ENCODE peak calls at places on chromosomes 2 and 18, in four cellular contexts. One of them, this sample, is unnamed.

GRCh38 chr2:28274911-28275685 is 117.6 kb upstream of the FOSL2 start:
- DNase-seq in Panc1: no peak
- DNase-seq in psoas muscle: no peak
- DNase-seq in fibroblast of mammary gland: peak; percentile 94
- DNase-seq in this sample: no peak

GRCh38 chr18:63155910-63156773 is 163.4 kb downstream of the BCL2 start:
- DNase-seq in fibroblast of mammary gland: no peak
- DNase-seq in Panc1: no peak
- DNase-seq in psoas muscle: no peak
- DNase-seq in this sample: no peak

GRCh38 chr18:48663931-48664847 is 125.4 kb downstream of the CTIF start:
- DNase-seq in fibroblast of mammary gland: peak; percentile 58
- DNase-seq in psoas muscle: peak; percentile 85
- DNase-seq in Panc1: no peak
- DNase-seq in this sample: no peak

GRCh38 chr2:168964251-168964807 is 63.2 kb downstream of the G6PC2 start:
- DNase-seq in Panc1: no peak
- DNase-seq in psoas muscle: no peak
- DNase-seq in fibroblast of mammary gland: no peak
- DNase-seq in this sample: peak; percentile 87

GRCh38 chr2:71697106-71698010 is 244.0 kb downstream of the DYSF start:
- DNase-seq in Panc1: no peak
- DNase-seq in fibroblast of mammary gland: no peak
- DNase-seq in psoas muscle: peak; percentile 20
- DNase-seq in this sample: no peak

GRCh38 chr2:27162151-27163121 is 13.6 kb downstream of the TCF23 start:
- DNase-seq in psoas muscle: no peak
- DNase-seq in Panc1: no peak
- DNase-seq in fibroblast of mammary gland: peak; percentile 26
- DNase-seq in this sample: no peak

GRCh38 chr2:66753247-66754019 is 318.5 kb downstream of the MEIS1 start:
- DNase-seq in Panc1: no peak
- DNase-seq in fibroblast of mammary gland: no peak
- DNase-seq in psoas muscle: no peak
- DNase-seq in this sample: no peak

GRCh38 chr2:213959589-213959988 is 451.3 kb upstream of the VWC2L start:
- DNase-seq in psoas muscle: no peak
- DNase-seq in fibroblast of mammary gland: no peak
- DNase-seq in Panc1: no peak
- DNase-seq in this sample: no peak

GRCh38 chr2:27442282-27442980 is at the start of gene KRTCAP3:
- DNase-seq in fibroblast of mammary gland: no peak
- DNase-seq in Panc1: no peak
- DNase-seq in psoas muscle: peak; percentile 57
- DNase-seq in this sample: no peak

GRCh38 chr2:111068435-111069058 is 52.2 kb upstream of the BCL2L11 start:
- DNase-seq in fibroblast of mammary gland: no peak
- DNase-seq in psoas muscle: no peak
- DNase-seq in Panc1: no peak
- DNase-seq in this sample: peak; percentile 76

GRCh38 chr18:57803119-57803969 is at the start of gene ATP8B1:
- DNase-seq in psoas muscle: peak; percentile 86
- DNase-seq in Panc1: no peak
- DNase-seq in fibroblast of mammary gland: peak; percentile 61
- DNase-seq in this sample: peak; percentile 90

GRCh38 chr2:6826081-6826913 is 39.4 kb downstream of the CMPK2 start:
- DNase-seq in fibroblast of mammary gland: peak; percentile 95
- DNase-seq in Panc1: peak; percentile 46
- DNase-seq in psoas muscle: no peak
- DNase-seq in this sample: no peak

GRCh38 chr2:106708189-106708588 is 177.8 kb downstream of the ST6GAL2 start:
- DNase-seq in fibroblast of mammary gland: no peak
- DNase-seq in Panc1: no peak
- DNase-seq in psoas muscle: no peak
- DNase-seq in this sample: no peak

GRCh38 chr2:164710252-164710633 is 89.0 kb upstream of the GRB14 start:
- DNase-seq in fibroblast of mammary gland: peak; percentile 49
- DNase-seq in Panc1: no peak
- DNase-seq in psoas muscle: no peak
- DNase-seq in this sample: no peak

DNA sequence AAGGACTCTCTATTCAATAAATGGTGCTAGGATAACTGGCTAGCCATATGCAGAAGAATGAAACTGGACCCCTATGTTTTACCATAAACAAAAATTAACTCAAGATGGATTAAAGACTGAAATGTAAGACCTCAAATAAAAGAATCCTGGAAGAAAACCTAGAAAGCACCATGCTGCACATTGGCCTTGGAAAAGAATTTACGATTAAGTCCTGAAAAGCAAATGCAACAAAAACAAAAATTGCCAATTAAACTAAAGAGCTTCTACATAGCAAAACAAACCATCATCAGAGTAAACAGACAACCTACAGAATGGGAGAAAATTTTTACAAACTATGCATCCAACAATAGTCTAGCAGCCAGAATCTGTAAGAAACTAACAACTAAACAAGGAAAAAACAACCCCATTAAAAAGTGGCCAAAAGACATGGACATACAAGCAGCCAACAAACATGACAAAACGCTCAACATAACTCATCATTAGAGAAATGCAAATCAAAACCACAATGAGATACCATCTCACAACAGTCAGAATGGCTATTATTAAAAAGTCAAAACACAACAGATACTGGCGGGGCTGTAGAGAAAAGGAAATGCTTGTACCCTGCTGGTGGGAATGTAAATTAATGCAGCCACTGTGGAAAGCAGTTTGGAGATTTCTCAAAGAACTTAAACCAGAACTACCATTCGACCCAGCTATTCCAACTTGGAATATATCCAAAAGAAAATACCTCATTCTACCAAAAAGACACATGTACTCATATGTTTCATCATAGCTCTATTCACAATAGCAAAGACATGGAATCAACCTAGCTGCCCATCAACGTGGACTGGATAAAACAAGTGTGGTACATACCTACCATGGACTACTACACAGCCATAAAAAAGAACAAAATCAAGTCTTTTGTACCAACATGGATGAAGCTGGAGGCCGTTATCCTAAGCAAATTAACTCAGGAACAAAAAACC is 30.6 kb downstream of the SEPTIN10 start:
- DNase-seq in Panc1: no peak
- DNase-seq in psoas muscle: no peak
- DNase-seq in fibroblast of mammary gland: peak; percentile 8
- DNase-seq in this sample: no peak
- TF ChIP-seq CTCF in Panc1: no peak
- TF ChIP-seq CTCF in psoas muscle: no peak
- TF ChIP-seq CTCF in fibroblast of mammary gland: no peak
- TF ChIP-seq CTCF in this sample: no peak

GRCh38 chr2:216328347-216328746 is 43.9 kb downstream of the MARCHF4 start:
- DNase-seq in Panc1: no peak
- DNase-seq in psoas muscle: no peak
- DNase-seq in fibroblast of mammary gland: peak; percentile 48
- DNase-seq in this sample: no peak
- TF ChIP-seq CTCF in Panc1: peak; percentile 40
- TF ChIP-seq CTCF in psoas muscle: no peak
- TF ChIP-seq CTCF in fibroblast of mammary gland: peak; percentile 62
- TF ChIP-seq CTCF in this sample: no peak

DNA sequence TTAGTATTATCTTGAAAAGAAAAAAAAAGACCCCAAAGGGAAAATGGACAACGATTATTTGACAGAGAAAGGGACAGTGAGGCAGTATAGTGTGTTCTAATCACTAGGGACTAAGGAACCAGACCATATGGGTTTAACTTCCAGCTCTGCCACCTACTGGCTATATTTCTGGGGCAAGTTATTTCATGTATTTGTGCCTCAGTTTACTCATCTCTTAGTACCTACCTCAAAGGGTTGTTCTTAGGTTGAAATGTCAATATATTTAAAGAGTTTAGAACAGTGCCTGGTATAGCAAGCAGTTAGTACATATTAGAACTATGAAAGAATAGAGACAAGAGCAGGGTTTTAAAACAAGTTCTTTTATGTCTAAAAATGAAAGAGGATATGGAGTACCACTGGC is 42.7 kb downstream of the PRKD3 start:
- DNase-seq in Panc1: no peak
- DNase-seq in fibroblast of mammary gland: no peak
- DNase-seq in psoas muscle: no peak
- DNase-seq in this sample: no peak
- TF ChIP-seq CTCF in Panc1: peak; percentile 16
- TF ChIP-seq CTCF in fibroblast of mammary gland: peak; percentile 8
- TF ChIP-seq CTCF in psoas muscle: no peak
- TF ChIP-seq CTCF in this sample: no peak

DNA sequence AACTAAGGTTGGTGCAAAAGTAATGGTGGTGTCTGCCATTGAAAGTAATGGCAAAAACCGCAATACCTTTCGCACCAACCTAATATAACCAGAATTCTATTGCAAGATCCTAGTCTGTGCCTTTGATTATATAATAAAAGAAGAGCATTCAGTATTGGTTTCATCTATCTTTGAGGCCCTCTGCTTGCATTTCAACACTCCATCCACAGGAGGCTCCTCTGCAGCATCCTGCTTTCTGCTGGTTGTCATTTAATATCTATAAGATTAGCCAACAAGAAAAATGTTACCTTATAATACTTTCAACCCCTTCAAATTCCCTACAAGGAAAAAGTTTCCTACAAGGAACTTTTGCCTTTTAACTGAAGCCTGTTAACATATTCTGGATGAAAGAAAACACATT is 139.2 kb downstream of the CDCA7 start:
- DNase-seq in psoas muscle: no peak
- DNase-seq in fibroblast of mammary gland: no peak
- DNase-seq in Panc1: no peak
- DNase-seq in this sample: no peak
- TF ChIP-seq CTCF in psoas muscle: no peak
- TF ChIP-seq CTCF in fibroblast of mammary gland: peak; percentile 15
- TF ChIP-seq CTCF in Panc1: peak; percentile 15
- TF ChIP-seq CTCF in this sample: no peak

DNA sequence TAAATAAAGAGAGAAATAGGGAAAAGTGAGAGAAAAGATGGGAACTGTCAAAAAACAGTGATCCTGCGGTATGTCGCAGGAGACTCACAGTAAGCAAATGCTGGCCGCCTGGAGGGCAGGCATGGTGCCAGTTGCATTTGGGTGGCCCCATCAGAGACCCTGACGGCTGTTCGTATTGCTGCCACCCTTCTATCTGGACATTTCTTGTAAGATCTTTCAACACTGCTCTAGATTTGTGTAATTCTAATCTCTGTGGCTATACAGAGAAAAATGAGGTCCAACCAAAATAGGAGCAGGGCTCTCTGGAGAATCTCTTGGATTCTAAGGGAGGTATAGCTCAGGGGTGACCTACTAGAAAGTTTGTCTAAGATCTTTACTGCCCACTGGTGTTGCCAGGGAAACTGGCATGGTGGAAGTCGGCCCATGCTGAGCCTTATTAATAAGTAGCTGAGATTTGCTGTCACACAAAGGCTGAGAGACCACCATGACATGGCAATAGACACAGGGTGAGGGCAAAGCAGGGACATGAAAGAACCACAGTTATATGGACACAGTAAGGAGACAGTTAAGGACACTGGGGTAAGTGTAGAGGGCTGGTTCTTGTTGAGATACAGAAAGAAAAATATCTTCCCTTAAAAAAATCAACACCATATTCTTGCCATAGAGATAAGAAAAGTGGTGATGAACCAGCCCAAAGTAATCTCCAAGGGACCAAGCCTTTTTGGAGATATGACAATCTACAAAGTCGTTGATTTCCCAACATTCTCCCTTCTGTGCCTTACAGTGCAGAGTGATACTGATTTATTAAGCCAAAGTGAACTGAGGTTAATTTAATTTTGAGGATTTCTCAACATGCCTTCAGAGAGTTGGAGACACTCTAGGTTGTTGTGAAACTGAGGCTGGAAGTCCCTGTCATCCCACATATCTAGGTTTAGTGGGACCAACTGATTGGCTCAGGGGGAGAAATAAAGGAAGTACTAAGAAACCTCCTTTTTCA is 26.3 kb upstream of the FZD7 start:
- DNase-seq in fibroblast of mammary gland: peak; percentile 17
- DNase-seq in Panc1: no peak
- DNase-seq in psoas muscle: no peak
- DNase-seq in this sample: no peak
- TF ChIP-seq CTCF in fibroblast of mammary gland: no peak
- TF ChIP-seq CTCF in Panc1: no peak
- TF ChIP-seq CTCF in psoas muscle: no peak
- TF ChIP-seq CTCF in this sample: no peak

DNA sequence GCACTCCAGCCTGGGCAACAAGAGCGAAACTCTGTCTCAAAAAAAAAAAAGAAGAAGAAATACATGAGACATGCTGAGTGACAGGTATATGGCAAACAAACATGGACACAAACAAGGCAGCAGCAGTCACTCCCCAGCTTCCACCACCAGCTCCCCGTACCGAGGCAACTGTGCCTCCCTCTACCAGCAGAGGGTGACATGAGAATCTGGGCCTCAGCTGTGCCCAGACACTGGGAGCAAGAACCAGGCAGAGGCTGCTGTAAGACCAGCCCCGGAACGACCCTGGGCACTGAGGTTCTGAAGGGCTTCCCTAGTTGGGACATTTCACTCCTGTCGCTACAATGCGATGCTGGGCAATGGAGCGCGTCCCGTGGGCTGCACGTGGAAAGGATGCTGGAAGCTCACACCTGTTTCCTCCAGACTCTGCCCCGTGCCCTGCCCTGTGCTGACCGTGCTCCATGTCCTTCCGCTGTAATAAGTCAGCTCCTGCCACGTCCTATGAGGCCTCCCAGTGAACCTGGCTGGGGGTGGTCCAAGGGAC is 37.1 kb downstream of the BOK start:
- DNase-seq in fibroblast of mammary gland: no peak
- DNase-seq in Panc1: no peak
- DNase-seq in psoas muscle: no peak
- DNase-seq in this sample: no peak
- TF ChIP-seq CTCF in fibroblast of mammary gland: peak; percentile 18
- TF ChIP-seq CTCF in Panc1: no peak
- TF ChIP-seq CTCF in psoas muscle: no peak
- TF ChIP-seq CTCF in this sample: peak; percentile 27

This sample was measured in LNCaP clone FGC.